ENCODE peak calls at places on chromosomes 13 and 19, in six cellular contexts. S, K, T, L, C and H are unnamed samples.

GRCh38 chr19:53908106-53908932 is 759 bp upstream of the CACNG7 start:
- DNase-seq in T (peak; percentile 89), S (peak; percentile 40), K (peak; percentile 94), C (peak; percentile 43), L (no peak), H (peak; percentile 77)

GRCh38 chr13:45781553-45782326 is 69.8 kb downstream of the SIAH3 start:
- DNase-seq in C (no peak), S (no peak), K (no peak), T (no peak), L (no peak), H (no peak)

GRCh38 chr13:33455291-33455690 is 169.7 kb upstream of the STARD13 start:
- DNase-seq in C (no peak), S (no peak), K (no peak), L (no peak), T (no peak), H (no peak)

GRCh38 chr19:18086590-18087138 is at the start of gene IL12RB1:
- DNase-seq in K (no peak), C (no peak), S (no peak), T (no peak), L (no peak), H (no peak)

GRCh38 chr13:106145997-106146864 is 389.2 kb downstream of the EFNB2 start:
- DNase-seq in K (no peak), C (no peak), T (peak; percentile 84), L (no peak), S (no peak), H (no peak)

GRCh38 chr19:7463575-7463974 is 25.3 kb downstream of the PEX11G start:
- DNase-seq in L (no peak), T (no peak), C (no peak), S (no peak), K (no peak), H (no peak)

GRCh38 chr19:36182612-36183454 is 30.6 kb upstream of the COX7A1 start:
- DNase-seq in K (no peak), C (peak; percentile 91), L (no peak), T (peak; percentile 87), S (peak; percentile 77), H (no peak)

GRCh38 chr19:54470991-54471782 is 1.9 kb downstream of the CDC42EP5 start:
- DNase-seq in T (no peak), C (peak; percentile 72), S (no peak), K (peak; percentile 60), L (peak; percentile 75), H (no peak)

GRCh38 chr13:25252770-25253169 is 34.5 kb downstream of the MTMR6 start:
- DNase-seq in S (no peak), K (no peak), C (no peak), T (no peak), L (no peak), H (no peak)

GRCh38 chr13:74092711-74093110 is 41.5 kb downstream of the KLF12 start:
- DNase-seq in C (no peak), T (no peak), L (no peak), S (no peak), K (no peak), H (no peak)

GRCh38 chr13:110304256-110304655 is 2.7 kb downstream of the COL4A1 start:
- DNase-seq in T (no peak), K (no peak), C (peak; percentile 64), L (peak; percentile 84), S (peak; percentile 70), H (no peak)

GRCh38 chr13:52118095-52118494 is 10.8 kb downstream of the NEK5 start:
- DNase-seq in C (no peak), K (no peak), T (no peak), L (no peak), S (no peak), H (no peak)

GRCh38 chr13:103238441-103238840 is 172.2 kb upstream of the SLC10A2 start:
- DNase-seq in K (no peak), T (no peak), L (no peak), S (no peak), C (no peak), H (no peak)

GRCh38 chr19:8367327-8368001 is 3.5 kb downstream of the ANGPTL4 start:
- DNase-seq in T (peak; percentile 85), C (peak; percentile 98), K (peak; percentile 61), L (peak; percentile 99), S (peak; percentile 98), H (peak; percentile 33)

GRCh38 chr13:48233097-48233885 is at the start of gene ITM2B:
- DNase-seq in S (peak; percentile 65), K (peak; percentile 74), L (peak; percentile 73), C (peak; percentile 8), T (peak; percentile 83), H (peak; percentile 59)
- H3K23ac ChIP-seq in S (peak within 1 kb of the TSS; percentile 82), K (no peak within 1 kb of the TSS), L (peak within 1 kb of the TSS; percentile 51), C (no peak within 1 kb of the TSS), T (peak within 1 kb of the TSS; percentile 97), H (peak within 1 kb of the TSS; percentile 70)

DNA sequence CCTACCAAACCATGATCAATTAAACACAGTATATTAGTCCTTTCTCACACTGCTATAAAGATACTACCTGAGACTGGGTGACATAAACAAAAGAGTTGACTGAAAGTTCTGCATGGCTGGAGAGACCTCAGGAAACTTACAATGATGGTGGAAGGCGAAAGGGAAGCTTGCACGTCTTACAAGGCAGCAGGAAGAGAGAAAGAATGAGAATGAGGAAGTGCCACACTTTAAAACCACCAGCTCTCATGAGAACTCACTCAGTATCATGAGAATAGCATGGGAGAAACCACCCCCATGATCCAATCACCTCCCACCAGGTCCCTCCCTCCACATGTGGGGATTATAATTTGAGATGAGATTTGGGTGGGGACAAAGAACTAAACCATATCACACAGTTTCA is 324.9 kb upstream of the ZNF507 start:
- DNase-seq in C (no peak), S (no peak), K (peak; percentile 3), L (no peak), T (no peak), H (no peak)
- H3K27me3 ChIP-seq in C (no peaks in the 10 kb centered on the region), S (no peaks in the 10 kb centered on the region), K (no peaks in the 10 kb centered on the region), L (peaks cover 16% of the 10 kb centered on the region), T (no peaks in the 10 kb centered on the region), H (no peaks in the 10 kb centered on the region)

GRCh38 chr13:21243843-21244184 is 67.4 kb downstream of the MRPL57 start:
- DNase-seq in C (no peak), T (no peak), L (no peak), K (no peak), S (no peak), H (no peak)
- H3K36me3 ChIP-seq in C (no peaks in the 10 kb centered on the region), T (no peaks in the 10 kb centered on the region), L (no peaks in the 10 kb centered on the region), K (no peaks in the 10 kb centered on the region), S (no peaks in the 10 kb centered on the region), H (no peaks in the 10 kb centered on the region)

DNA sequence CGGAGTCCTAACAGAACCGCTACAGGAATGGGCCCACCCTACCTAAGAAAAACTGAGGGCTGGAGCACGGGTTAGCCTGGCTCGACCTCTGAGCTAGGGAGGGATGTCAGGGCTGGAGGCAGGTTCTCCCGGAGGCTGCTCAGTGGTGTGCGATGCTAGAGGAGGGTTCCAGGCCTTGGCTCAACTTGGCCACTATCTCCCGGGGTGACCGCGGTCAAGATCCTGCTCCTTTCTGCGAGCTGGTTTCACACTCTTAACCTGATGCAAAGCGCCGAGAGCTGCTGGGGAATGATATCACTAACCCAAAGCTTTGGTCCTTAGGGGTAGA is 301 bp downstream of the POP4 start:
- DNase-seq in K (no peak), L (no peak), S (no peak), C (no peak), T (no peak), H (no peak)
- H3K23ac ChIP-seq in K (no peak overlapping the region), L (no peak overlapping the region), S (peak overlapping the region; percentile 34), C (no peak overlapping the region), T (no peak overlapping the region), H (peak overlapping the region; percentile 97)